ENCODE peak calls at places on chromosomes 16 and 17, in five cellular contexts. X, P, R, T and W are unnamed samples.
A peak's percentile ranks its signal among the peaks of the same experiment; 100 is the strongest.

GRCh38 chr16:87406495-87407088 is 14.5 kb downstream of the MAP1LC3B start:
- DNase-seq in X (no peak), P (no peak), R (no peak), T (no peak), W (no peak)

GRCh38 chr17:55410722-55411462 is 10.7 kb downstream of the MMD start:
- DNase-seq in X (no peak), P (no peak), R (no peak), T (no peak), W (no peak)

GRCh38 chr16:59067207-59067606 is 333.1 kb upstream of the GOT2 start:
- DNase-seq in X (no peak), P (peak; percentile 14), R (no peak), T (peak; percentile 39), W (no peak)

GRCh38 chr17:79043931-79044320 is 20.0 kb downstream of the C1QTNF1 start:
- DNase-seq in X (no peak), P (no peak), R (no peak), T (no peak), W (no peak)

GRCh38 chr17:51185763-51186332 is 19.6 kb downstream of the NME2 start:
- DNase-seq in X (no peak), P (no peak), R (no peak), T (no peak), W (no peak)

GRCh38 chr17:1412185-1413110 is 12.4 kb upstream of the YWHAE start:
- DNase-seq in X (no peak), P (no peak), R (no peak), T (no peak), W (no peak)

GRCh38 chr17:33927732-33928133 is 327.4 kb upstream of the CCL2 start:
- DNase-seq in X (no peak), P (no peak), R (no peak), T (no peak), W (no peak)

GRCh38 chr17:79133986-79134385 is 59.4 kb downstream of the ENGASE start:
- DNase-seq in X (no peak), P (no peak), R (no peak), T (no peak), W (no peak)

GRCh38 chr16:70695351-70696070 is 9.7 kb upstream of the MTSS2 start:
- DNase-seq in X (no peak), P (no peak), R (no peak), T (peak; percentile 89), W (no peak)

GRCh38 chr16:6206080-6206479 is 1108.5 kb upstream of the EEF2KMT start:
- DNase-seq in X (no peak), P (no peak), R (no peak), T (no peak), W (no peak)

GRCh38 chr16:11497329-11497805 is 89.4 kb downstream of the LITAF start:
- DNase-seq in X (no peak), P (peak; percentile 72), R (peak; percentile 94), T (peak; percentile 96), W (peak; percentile 92)

GRCh38 chr16:11004957-11005610 is 60.7 kb downstream of the CLEC16A start:
- DNase-seq in X (no peak), P (no peak), R (no peak), T (no peak), W (no peak)

GRCh38 chr17:16991349-16992009 is 19.6 kb upstream of the TNFRSF13B start:
- DNase-seq in X (peak; percentile 90), P (peak; percentile 84), R (no peak), T (peak; percentile 92), W (peak; percentile 90)

GRCh38 chr17:38879878-38880727 is 10.2 kb downstream of the LASP1 start:
- DNase-seq in X (peak; percentile 60), P (peak; percentile 51), R (no peak), T (peak; percentile 63), W (peak; percentile 90)

GRCh38 chr16:15990902-15991301 is 41.5 kb downstream of the ABCC1 start:
- DNase-seq in X (no peak), P (no peak), R (no peak), T (no peak), W (no peak)

GRCh38 chr17:38349097-38349904 is 2.3 kb upstream of the SOCS7 start:
- DNase-seq in X (peak; percentile 87), P (peak; percentile 96), R (peak; percentile 55), T (peak; percentile 87), W (no peak)

GRCh38 chr16:71479420-71479819 is 9.7 kb downstream of the ZNF19 start:
- DNase-seq in X (no peak), P (no peak), R (no peak), T (no peak), W (no peak)

GRCh38 chr17:72462814-72463213 is 342.0 kb downstream of the SOX9 start:
- DNase-seq in X (no peak), P (no peak), R (no peak), T (no peak), W (no peak)

GRCh38 chr17:79439493-79439892 is 171.4 kb downstream of the RBFOX3 start:
- DNase-seq in X (no peak), P (no peak), R (no peak), T (no peak), W (no peak)

GRCh38 chr16:58348986-58349385 is 43.3 kb upstream of the GINS3 start:
- DNase-seq in X (no peak), P (no peak), R (no peak), T (no peak), W (no peak)

GRCh38 chr17:83073389-83074063 is 5.9 kb upstream of the METRNL start:
- DNase-seq in X (no peak), P (no peak), R (no peak), T (peak; percentile 61), W (no peak)

GRCh38 chr17:977163-977562 is 2.4 kb downstream of the NXN start:
- DNase-seq in X (no peak), P (no peak), R (no peak), T (no peak), W (no peak)

GRCh38 chr16:83245061-83245460 is 562.7 kb upstream of the HSBP1 start:
- DNase-seq in X (no peak), P (no peak), R (no peak), T (no peak), W (no peak)

GRCh38 chr17:826778-827177 is 44.6 kb downstream of the MRM3 start:
- DNase-seq in X (no peak), P (no peak), R (no peak), T (no peak), W (no peak)

GRCh38 chr16:80527297-80527696 is 13.5 kb upstream of the DYNLRB2 start:
- DNase-seq in X (no peak), P (no peak), R (no peak), T (no peak), W (no peak)

DNA sequence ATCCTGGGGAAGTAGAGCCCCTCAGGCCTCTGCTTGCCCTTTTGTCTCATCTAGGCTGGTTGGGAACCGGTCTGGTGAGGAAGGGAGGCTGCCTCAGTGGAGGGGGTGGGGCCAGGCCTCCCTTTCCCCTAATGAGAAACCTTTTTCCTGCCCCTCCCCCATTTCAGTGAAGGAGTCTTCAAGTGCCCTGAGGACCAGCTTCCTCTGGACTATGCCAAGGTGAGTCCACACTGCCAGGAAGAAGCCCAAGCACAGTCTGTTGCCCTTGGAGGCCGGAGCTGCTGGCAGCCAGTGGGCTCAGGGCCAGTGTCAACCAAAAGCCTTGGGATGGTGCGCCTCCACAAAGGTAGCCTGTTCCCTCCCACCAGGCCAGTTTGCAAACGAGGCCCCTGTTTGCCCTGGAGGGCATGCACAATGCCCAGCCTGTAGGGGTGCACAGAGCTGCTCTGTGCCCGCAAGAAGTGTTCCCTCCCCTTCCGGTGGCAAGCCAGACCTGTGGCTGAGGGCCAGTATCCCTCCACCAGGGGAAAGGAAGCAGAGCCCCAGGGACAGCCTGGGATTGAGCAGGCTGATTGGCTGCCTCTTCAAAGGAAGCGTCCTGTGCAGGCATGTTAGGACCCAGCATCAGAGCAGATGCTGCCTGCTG is 3.4 kb downstream of the TRAF4 start:
- DNase-seq in X (no peak), P (no peak), R (no peak), T (no peak), W (no peak)
- TF ChIP-seq CTCF in X (no peak), P (no peak), R (no peak), T (no peak), W (no peak)

GRCh38 chr17:76706817-76707216 is 3.9 kb downstream of the MXRA7 start:
- DNase-seq in X (no peak), P (no peak), R (no peak), T (no peak), W (no peak)

GRCh38 chr17:76710863-76711611 is at the start of gene MXRA7:
- DNase-seq in X (peak; percentile 65), P (peak; percentile 61), R (no peak), T (peak; percentile 84), W (peak; percentile 90)

GRCh38 chr17:76704799-76705198 is 6.0 kb downstream of the MXRA7 start:
- DNase-seq in X (no peak), P (no peak), R (no peak), T (no peak), W (no peak)

GRCh38 chr17:76709077-76709950 is 1.5 kb downstream of the MXRA7 start:
- DNase-seq in X (peak; percentile 64), P (peak; percentile 89), R (peak; percentile 88), T (peak; percentile 94), W (peak; percentile 92)

DNA sequence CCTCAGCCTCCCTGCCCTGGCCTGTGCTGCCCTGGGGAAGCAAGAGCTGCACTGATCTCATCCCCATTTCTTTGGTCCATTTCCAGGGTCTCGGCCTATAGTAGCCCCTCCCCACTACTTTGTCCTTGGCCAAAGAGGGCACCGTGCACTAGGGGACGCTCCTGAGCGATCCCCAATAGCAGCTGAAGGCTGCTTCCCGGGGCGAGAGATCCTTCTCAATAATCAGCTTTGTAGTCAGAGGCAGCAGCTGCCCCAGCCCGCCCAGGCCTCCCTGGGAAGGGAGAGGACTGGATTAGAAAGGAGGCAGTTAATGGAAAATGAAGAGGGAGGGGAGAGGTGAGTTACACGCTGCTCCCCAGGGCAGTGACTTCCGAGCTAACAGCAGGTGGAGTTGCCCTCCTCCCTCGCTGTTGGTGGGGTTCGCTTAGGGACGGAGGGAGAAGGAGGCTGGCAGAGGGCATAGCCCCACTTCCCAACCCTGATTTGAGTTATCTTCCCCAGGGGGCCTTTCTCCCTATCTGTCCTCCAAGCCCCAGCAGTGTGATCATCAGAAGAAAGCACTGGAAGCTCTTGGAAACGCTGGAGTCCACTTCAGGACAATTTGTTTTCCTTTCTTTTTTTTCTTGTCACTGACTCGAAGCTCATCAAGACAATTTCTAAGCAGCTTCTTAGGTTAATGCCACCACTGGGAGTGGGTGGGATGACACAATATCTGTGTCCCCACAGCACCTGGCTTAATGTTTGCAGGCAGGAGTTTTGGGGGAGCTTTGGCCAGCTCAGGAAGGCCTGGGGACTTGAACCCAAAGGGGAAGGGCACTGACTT is 2.6 kb downstream of the MXRA7 start:
- DNase-seq in X (no peak), P (no peak), R (no peak), T (no peak), W (no peak)
- TF ChIP-seq CTCF in X (no peak), P (peak; percentile 40), R (no peak), T (peak; percentile 52), W (peak; percentile 36)

GRCh38 chr17:45666046-45666600 is 118.0 kb upstream of the CRHR1 start:
- DNase-seq in X (no peak), P (no peak), R (no peak), T (no peak), W (no peak)

GRCh38 chr17:45662432-45662831 is 121.7 kb upstream of the CRHR1 start:
- DNase-seq in X (no peak), P (no peak), R (no peak), T (no peak), W (no peak)

GRCh38 chr17:45663772-45664171 is 120.3 kb upstream of the CRHR1 start:
- DNase-seq in X (no peak), P (no peak), R (no peak), T (no peak), W (no peak)

GRCh38 chr17:45656527-45657181 is 127.5 kb upstream of the CRHR1 start:
- DNase-seq in X (no peak), P (no peak), R (no peak), T (no peak), W (no peak)

GRCh38 chr17:45660474-45660873 is 123.6 kb upstream of the CRHR1 start:
- DNase-seq in X (no peak), P (no peak), R (no peak), T (no peak), W (no peak)
- TF ChIP-seq CTCF in X (no peak), P (no peak), R (no peak), T (no peak), W (no peak)

GRCh38 chr17:9839433-9839832 is 13.7 kb downstream of the GLP2R start:
- DNase-seq in X (no peak), P (no peak), R (no peak), T (no peak), W (no peak)
- TF ChIP-seq CTCF in X (no peak), P (no peak), R (no peak), T (no peak), W (peak; percentile 32)